ENCODE peak calls at places on chromosomes 2 and 18, in eight cellular contexts. H is A549, O is GM12878, U is HepG2, L is HCT116, F is SK-N-SH, W is K562, G is H1. V is an unnamed sample.

GRCh38 chr2:2012505-2012904 is 268.2 kb upstream of the PXDN start:
- DNase-seq in H (no peak), O (no peak), U (no peak), L (no peak), F (no peak), W (no peak), G (no peak), V (no peak)

GRCh38 chr18:10518595-10519273 is 7.1 kb upstream of the NAPG start:
- DNase-seq in H (no peak), O (no peak), U (peak; percentile 16), L (no peak), F (peak; percentile 65), W (peak; percentile 48), G (no peak), V (peak; percentile 56)

GRCh38 chr18:23302852-23303527 is 150.1 kb upstream of the RIOK3 start:
- DNase-seq in H (no peak), O (no peak), U (no peak), L (no peak), F (no peak), W (no peak), G (no peak), V (peak; percentile 98)

GRCh38 chr18:48037481-48038271 is 107.2 kb upstream of the SMAD2 start:
- DNase-seq in H (no peak), O (no peak), U (no peak), L (peak; percentile 26), F (peak; percentile 51), W (no peak), G (no peak), V (peak; percentile 9)

GRCh38 chr2:88658890-88659881 is 31.9 kb upstream of the EIF2AK3 start:
- DNase-seq in H (no peak), O (no peak), U (peak; percentile 64), L (no peak), F (no peak), W (peak; percentile 39), G (no peak), V (peak; percentile 88)

GRCh38 chr2:241064008-241064801 is 37.9 kb downstream of the MTERF4 start:
- DNase-seq in H (peak; percentile 21), O (no peak), U (no peak), L (peak; percentile 19), F (peak; percentile 64), W (no peak), G (no peak), V (peak; percentile 4)

GRCh38 chr2:220396287-220396686 is 768.9 kb downstream of the SLC4A3 start:
- DNase-seq in H (no peak), O (no peak), U (no peak), L (no peak), F (no peak), W (no peak), G (no peak), V (no peak)

GRCh38 chr2:1866402-1867091 is 122.2 kb upstream of the PXDN start:
- DNase-seq in H (no peak), O (no peak), U (no peak), L (no peak), F (no peak), W (no peak), G (no peak), V (no peak)

GRCh38 chr2:85996591-85996990 is 107.8 kb upstream of the ST3GAL5 start:
- DNase-seq in H (no peak), O (no peak), U (no peak), L (no peak), F (no peak), W (peak; percentile 86), G (no peak), V (no peak)

GRCh38 chr2:60555794-60556161 is 2.3 kb upstream of the BCL11A start:
- DNase-seq in H (no peak), O (no peak), U (no peak), L (no peak), F (no peak), W (no peak), G (no peak), V (no peak)

GRCh38 chr2:60554649-60555065 is 1.2 kb upstream of the BCL11A start:
- DNase-seq in H (no peak), O (no peak), U (no peak), L (no peak), F (peak; percentile 52), W (peak; percentile 8), G (no peak), V (no peak)

GRCh38 chr2:60556441-60556997 is 3.1 kb upstream of the BCL11A start:
- DNase-seq in H (no peak), O (no peak), U (no peak), L (no peak), F (peak; percentile 24), W (no peak), G (no peak), V (no peak)

GRCh38 chr2:60553992-60554648 is 666 bp upstream of the BCL11A start:
- DNase-seq in H (no peak), O (no peak), U (no peak), L (no peak), F (peak; percentile 47), W (no peak), G (no peak), V (peak; percentile 23)

GRCh38 chr2:60555066-60555793 is 1.8 kb upstream of the BCL11A start:
- DNase-seq in H (peak; percentile 46), O (no peak), U (peak; percentile 52), L (peak; percentile 36), F (peak; percentile 73), W (peak; percentile 50), G (no peak), V (peak; percentile 71)
- TF ChIP-seq MAX in H (peak; percentile 58), O (no peak), U (no peak), L (peak; percentile 38), F (peak; percentile 41), W (no peak), G (peak; percentile 1), V (no peak)

GRCh38 chr2:58939388-58939787 is 698.3 kb upstream of the FANCL start:
- DNase-seq in H (no peak), O (no peak), U (no peak), L (no peak), F (no peak), W (no peak), G (no peak), V (no peak)

GRCh38 chr2:58938988-58939387 is 697.9 kb upstream of the FANCL start:
- DNase-seq in H (no peak), O (no peak), U (no peak), L (no peak), F (no peak), W (no peak), G (no peak), V (no peak)
- TF ChIP-seq CTCF in H (no peak), O (no peak), U (no peak), L (no peak), F (no peak), W (no peak), G (no peak), V (no peak)

GRCh38 chr2:62723253-62723652 is 17.7 kb downstream of the EHBP1 start:
- DNase-seq in H (no peak), O (no peak), U (no peak), L (no peak), F (no peak), W (no peak), G (no peak), V (peak; percentile 8)
- H3K27ac ChIP-seq in H (peak overlapping the region; percentile 79), O (no peak overlapping the region), U (no peak overlapping the region), L (no peak overlapping the region), F (no peak overlapping the region), W (no peak overlapping the region), G (no peak overlapping the region), V (no peak overlapping the region)

GRCh38 chr2:114175507-114175906 is 266.9 kb upstream of the DPP10 start:
- DNase-seq in H (no peak), O (no peak), U (no peak), L (no peak), F (no peak), W (no peak), G (no peak), V (no peak)

GRCh38 chr2:114167799-114168198 is 274.6 kb upstream of the DPP10 start:
- DNase-seq in H (no peak), O (no peak), U (no peak), L (no peak), F (no peak), W (no peak), G (no peak), V (no peak)

GRCh38 chr2:114170070-114170469 is 272.4 kb upstream of the DPP10 start:
- DNase-seq in H (no peak), O (no peak), U (no peak), L (no peak), F (no peak), W (no peak), G (no peak), V (no peak)
- TF ChIP-seq MAX in H (no peak), O (no peak), U (no peak), L (no peak), F (no peak), W (no peak), G (no peak), V (no peak)

DNA sequence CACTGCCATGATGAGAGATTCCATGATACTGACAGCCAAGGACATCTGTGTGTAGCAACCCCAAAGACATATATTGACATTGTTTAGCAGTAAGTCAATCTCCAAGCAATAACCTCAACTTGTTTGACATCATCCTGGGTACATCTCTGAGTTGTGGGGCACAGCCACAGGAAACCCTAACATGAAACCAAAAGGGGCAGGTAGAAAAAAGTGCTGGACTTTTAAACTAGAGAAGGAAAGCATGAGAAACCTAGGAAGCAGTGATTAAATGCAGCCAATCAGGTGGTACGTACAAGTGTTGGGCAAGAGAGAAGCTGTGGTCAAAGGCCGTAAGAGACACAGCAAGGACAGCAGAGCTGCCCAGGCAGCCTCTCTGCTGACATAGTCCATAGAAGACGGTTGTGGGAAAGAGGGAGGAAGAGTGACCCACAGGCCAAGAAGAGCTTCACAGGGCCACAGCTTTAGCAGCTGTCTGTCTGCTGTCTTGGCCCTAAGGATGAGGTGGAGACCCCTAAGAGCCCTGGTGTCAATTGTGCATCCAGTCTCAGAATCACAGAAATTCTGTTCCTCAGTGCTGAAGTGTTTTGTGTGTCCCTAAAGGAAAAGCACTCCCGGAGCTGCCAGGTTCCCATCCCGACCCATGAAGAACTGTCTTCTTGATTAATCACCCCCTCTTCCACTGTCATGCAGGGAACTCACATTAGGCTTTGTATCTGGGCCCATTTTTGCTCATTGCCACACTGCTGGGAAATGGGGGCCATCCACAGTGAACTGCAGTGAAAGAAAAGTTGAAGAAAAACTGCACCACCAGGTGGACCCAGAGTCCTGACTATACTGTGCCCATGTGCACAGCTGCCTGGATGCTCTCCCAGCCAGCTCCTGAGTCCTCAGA is 25.4 kb upstream of the CHN1 start:
- DNase-seq in H (peak; percentile 27), O (no peak), U (peak; percentile 77), L (peak; percentile 16), F (peak; percentile 33), W (peak; percentile 36), G (peak; percentile 13), V (peak; percentile 52)
- TF ChIP-seq CTCF in H (peak; percentile 44), O (peak; percentile 31), U (peak; percentile 91), L (peak; percentile 47), F (peak; percentile 50), W (peak; percentile 60), G (peak; percentile 56), V (peak; percentile 60)

DNA sequence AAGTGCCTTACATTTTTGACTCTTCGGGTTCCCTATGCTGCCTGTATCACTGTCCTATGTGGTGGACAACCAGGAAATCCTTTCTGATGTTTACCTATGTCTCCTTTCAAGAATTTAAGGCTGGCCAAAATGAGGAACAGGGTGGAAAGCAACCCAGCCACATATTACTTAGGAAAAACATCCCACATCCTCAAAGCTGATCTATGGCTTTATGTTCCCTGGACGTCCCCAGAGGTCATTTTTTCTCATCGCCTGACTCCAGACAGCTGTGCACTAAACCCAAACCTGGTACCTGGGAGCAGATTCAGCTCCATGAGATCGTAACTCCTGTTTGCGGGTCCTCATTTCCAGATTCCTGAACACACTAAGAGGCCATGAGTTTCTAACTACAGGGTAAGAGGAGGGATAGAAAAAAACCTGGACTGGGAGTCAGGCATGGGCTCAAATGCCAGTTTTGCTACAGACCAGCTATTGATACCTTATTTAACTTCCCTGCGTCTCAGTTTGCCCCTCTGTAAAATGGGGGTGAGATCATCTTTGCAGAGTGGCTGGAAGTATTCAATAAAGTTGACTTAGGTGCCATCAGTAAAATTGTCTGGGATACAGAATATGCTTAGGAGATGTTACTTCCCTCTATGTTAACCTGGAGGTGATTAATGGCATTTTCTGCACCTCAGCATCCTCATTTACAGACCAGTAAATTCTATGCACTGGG is 70.8 kb downstream of the TNS1 start:
- DNase-seq in H (no peak), O (no peak), U (no peak), L (no peak), F (no peak), W (no peak), G (no peak), V (no peak)
- H3K27ac ChIP-seq in H (peak overlapping the region; percentile 27), O (no peak overlapping the region), U (no peak overlapping the region), L (no peak overlapping the region), F (peak overlapping the region; percentile 86), W (no peak overlapping the region), G (no peak overlapping the region), V (no peak overlapping the region)